ENCODE peak calls at places on chromosomes 16 and 17, in six cellular contexts. O is NCI-H2081 treated with DMSO at 0.1 percent for 48 hours; A is activated T-cell treated with anti-CD3 and anti-CD28 coated beads, Interleukin-2, amount 50 U/mL, for 72 hours; J is fibroblast of pulmonary artery; E is amniotic stem cell; W is RWPE1. D is an unnamed sample.
A peak's percentile ranks its signal among the peaks of the same experiment; 100 is the strongest.

GRCh38 chr16:47142469-47143328 is 1.0 kb downstream of the NETO2 start:
- DNase-seq in O (no peak), A (peak; percentile 28), J (peak; percentile 56), E (no peak), W (peak; percentile 21), D (peak; percentile 40)

GRCh38 chr17:38601539-38602351 is 4.0 kb downstream of the SRCIN1 start:
- DNase-seq in O (no peak), A (no peak), J (no peak), E (no peak), W (no peak), D (no peak)

GRCh38 chr16:56848955-56849689 is 15.9 kb upstream of the SLC12A3 start:
- DNase-seq in O (no peak), A (no peak), J (peak; percentile 63), E (no peak), W (peak; percentile 79), D (peak; percentile 59)

GRCh38 chr17:44967907-44968224 is 237 bp downstream of the C1QL1 start:
- DNase-seq in O (no peak), A (no peak), J (no peak), E (no peak), W (no peak), D (no peak)

GRCh38 chr17:42288985-42289862 is 926 bp downstream of the STAT5A start:
- DNase-seq in O (no peak), A (peak; percentile 66), J (no peak), E (no peak), W (no peak), D (no peak)

GRCh38 chr16:68265078-68265925 is 976 bp downstream of the SLC7A6 start:
- DNase-seq in O (no peak), A (peak; percentile 51), J (peak; percentile 64), E (peak; percentile 36), W (peak; percentile 79), D (peak; percentile 85)

GRCh38 chr17:10683853-10684252 is 13.5 kb downstream of the SCO1 start:
- DNase-seq in O (no peak), A (no peak), J (peak; percentile 59), E (no peak), W (peak; percentile 6), D (no peak)

GRCh38 chr17:82332669-82333278 is 792 bp downstream of the SECTM1 start:
- DNase-seq in O (no peak), A (peak; percentile 43), J (peak; percentile 40), E (no peak), W (peak; percentile 64), D (peak; percentile 70)

GRCh38 chr17:14701901-14702300 is 401.0 kb downstream of the HS3ST3B1 start:
- DNase-seq in O (no peak), A (no peak), J (no peak), E (no peak), W (no peak), D (no peak)

GRCh38 chr17:40901981-40902862 is 17.2 kb upstream of the KRT20 start:
- DNase-seq in O (no peak), A (no peak), J (peak; percentile 5), E (no peak), W (peak; percentile 84), D (no peak)

GRCh38 chr16:66873685-66874055 is 6.6 kb upstream of the PDP2 start:
- DNase-seq in O (no peak), A (no peak), J (no peak), E (no peak), W (no peak), D (no peak)

GRCh38 chr17:78437508-78438169 is 59.2 kb downstream of the PGS1 start:
- DNase-seq in O (no peak), A (no peak), J (no peak), E (no peak), W (no peak), D (no peak)

GRCh38 chr17:57506253-57506911 is 238.7 kb downstream of the CCDC182 start:
- DNase-seq in O (no peak), A (no peak), J (no peak), E (no peak), W (no peak), D (no peak)

GRCh38 chr17:27651411-27652345 is 20.7 kb downstream of the LGALS9 start:
- DNase-seq in O (no peak), A (peak; percentile 66), J (peak; percentile 65), E (no peak), W (no peak), D (no peak)

GRCh38 chr17:3687949-3688614 is 7.9 kb downstream of the P2RX5 start:
- DNase-seq in O (no peak), A (no peak), J (no peak), E (no peak), W (no peak), D (no peak)

GRCh38 chr17:4479982-4480751 is 18.5 kb upstream of the SPNS2 start:
- DNase-seq in O (no peak), A (no peak), J (no peak), E (no peak), W (no peak), D (no peak)

GRCh38 chr16:25692307-25692706 is 548 bp downstream of the HS3ST4 start:
- DNase-seq in O (no peak), A (no peak), J (no peak), E (no peak), W (no peak), D (no peak)

GRCh38 chr17:47223007-47223406 is 13.9 kb downstream of the MYL4 start:
- DNase-seq in O (no peak), A (no peak), J (no peak), E (no peak), W (peak; percentile 22), D (no peak)

GRCh38 chr16:49276646-49277385 is 4.8 kb downstream of the CBLN1 start:
- DNase-seq in O (no peak), A (no peak), J (no peak), E (no peak), W (no peak), D (no peak)

GRCh38 chr17:72730091-72730490 is 362.4 kb downstream of the SLC39A11 start:
- DNase-seq in O (no peak), A (no peak), J (peak; percentile 72), E (no peak), W (no peak), D (no peak)

GRCh38 chr16:67936876-67937605 is 391 bp upstream of the PSMB10 start:
- DNase-seq in O (no peak), A (peak; percentile 86), J (peak; percentile 63), E (no peak), W (no peak), D (no peak)

GRCh38 chr17:42969006-42969581 is 4.8 kb upstream of the AARSD1 start:
- DNase-seq in O (no peak), A (no peak), J (peak; percentile 42), E (no peak), W (no peak), D (no peak)

GRCh38 chr16:84368327-84368996 is at the start of gene ATP2C2:
- DNase-seq in O (no peak), A (no peak), J (no peak), E (no peak), W (peak; percentile 80), D (no peak)

GRCh38 chr17:29549169-29549935 is 17.5 kb downstream of the ABHD15 start:
- DNase-seq in O (no peak), A (no peak), J (peak; percentile 31), E (no peak), W (no peak), D (no peak)

GRCh38 chr17:80151333-80151732 is 4.4 kb upstream of the EIF4A3 start:
- DNase-seq in O (no peak), A (no peak), J (peak; percentile 76), E (peak; percentile 14), W (no peak), D (no peak)

GRCh38 chr16:51392651-51393187 is 241.6 kb upstream of the SALL1 start:
- DNase-seq in O (no peak), A (no peak), J (peak; percentile 76), E (peak; percentile 31), W (no peak), D (no peak)